ENCODE peak calls at places on chromosomes 2 and 18, in seven cellular contexts. F is activated CD8-positive, alpha-beta memory T cell treated with anti-CD3 and anti-CD28 coated beads, Interleukin-2, amount 50 U/mL, for 48 hours; B is left ventricle myocardium inferior; L is Right ventricle myocardium superior; D is fibroblast of lung; A is coronary artery; G is tibial artery. J is an unnamed sample.

GRCh38 chr2:146874260-146874658 is 970.6 kb upstream of the ACVR2A start:
- DNase-seq in F (no peak), B (no peak), L (peak; percentile 32), D (peak; percentile 71), A (no peak), G (peak; percentile 28), J (no peak)

GRCh38 chr18:41311571-41312240 is 643.3 kb upstream of the PIK3C3 start:
- DNase-seq in F (no peak), B (no peak), L (no peak), D (no peak), A (no peak), G (no peak), J (no peak)

GRCh38 chr2:121868652-121869051 is 113.2 kb downstream of the TSN start:
- DNase-seq in F (no peak), B (no peak), L (no peak), D (no peak), A (no peak), G (no peak), J (no peak)

GRCh38 chr2:201904529-201905420 is 98.4 kb downstream of the CDK15 start:
- DNase-seq in F (no peak), B (no peak), L (no peak), D (peak; percentile 50), A (no peak), G (no peak), J (no peak)

GRCh38 chr2:121283670-121284245 is 1.2 kb downstream of the TFCP2L1 start:
- DNase-seq in F (no peak), B (no peak), L (no peak), D (no peak), A (no peak), G (no peak), J (no peak)

GRCh38 chr2:96884299-96885156 is 14.6 kb upstream of the SEMA4C start:
- DNase-seq in F (no peak), B (no peak), L (no peak), D (no peak), A (no peak), G (no peak), J (no peak)

GRCh38 chr2:64797881-64798590 is 144.3 kb upstream of the SERTAD2 start:
- DNase-seq in F (no peak), B (no peak), L (no peak), D (peak; percentile 92), A (no peak), G (no peak), J (no peak)

GRCh38 chr2:67733517-67733916 is 329.3 kb downstream of the C1D start:
- DNase-seq in F (no peak), B (no peak), L (no peak), D (peak; percentile 16), A (no peak), G (no peak), J (no peak)

GRCh38 chr2:74186038-74186437 is 7.4 kb upstream of the MOB1A start:
- DNase-seq in F (peak; percentile 58), B (no peak), L (no peak), D (no peak), A (no peak), G (no peak), J (peak; percentile 23)

GRCh38 chr2:165818920-165819319 is 24.9 kb upstream of the GALNT3 start:
- DNase-seq in F (no peak), B (no peak), L (no peak), D (no peak), A (no peak), G (no peak), J (no peak)

GRCh38 chr18:62418258-62418657 is 93.1 kb downstream of the TNFRSF11A start:
- DNase-seq in F (no peak), B (no peak), L (no peak), D (no peak), A (no peak), G (no peak), J (no peak)

GRCh38 chr2:124241-124880 is 78.1 kb upstream of the FAM110C start:
- DNase-seq in F (no peak), B (no peak), L (no peak), D (no peak), A (no peak), G (no peak), J (no peak)